ENCODE peak calls at places on chromosomes 12 and 14, in ten cellular contexts. C, U, Y, T, I, B, Z, P, N and Q are unnamed samples.

GRCh38 chr12:66269757-66270383 is 32.4 kb upstream of the HELB start:
- DNase-seq in C (peak), U (no peak), Y (no peak), T (peak), I (peak), B (peak), Z (no peak), P (peak), N (peak), Q (peak)

GRCh38 chr14:91327201-91327600 is 82.7 kb upstream of the GPR68 start:
- DNase-seq in C (no peak), U (peak), Y (no peak), T (no peak), I (no peak), B (no peak), Z (no peak), P (no peak), N (no peak), Q (no peak)

GRCh38 chr12:82765971-82766705 is 79.4 kb downstream of the TMTC2 start:
- DNase-seq in C (peak), U (no peak), Y (no peak), T (peak), I (no peak), B (no peak), Z (no peak), P (no peak), N (no peak), Q (no peak)

GRCh38 chr12:128938886-128939285 is 85.6 kb downstream of the GLT1D1 start:
- DNase-seq in C (no peak), U (no peak), Y (no peak), T (no peak), I (peak), B (no peak), Z (no peak), P (no peak), N (no peak), Q (no peak)

GRCh38 chr14:85124896-85125295 is 405.0 kb upstream of the FLRT2 start:
- DNase-seq in C (no peak), U (no peak), Y (no peak), T (peak), I (no peak), B (no peak), Z (no peak), P (no peak), N (no peak), Q (no peak)

GRCh38 chr14:28656704-28657255 is 109.8 kb upstream of the FOXG1 start:
- DNase-seq in C (no peak), U (no peak), Y (no peak), T (peak), I (peak), B (no peak), Z (no peak), P (peak), N (no peak), Q (no peak)

GRCh38 chr12:49098035-49098451 is 3.4 kb upstream of the DHH start:
- DNase-seq in C (peak), U (peak), Y (peak), T (no peak), I (no peak), B (no peak), Z (no peak), P (no peak), N (peak), Q (no peak)

GRCh38 chr14:99407416-99407815 is 73.2 kb downstream of the SETD3 start:
- DNase-seq in C (no peak), U (no peak), Y (no peak), T (no peak), I (no peak), B (no peak), Z (no peak), P (no peak), N (no peak), Q (no peak)

GRCh38 chr14:75361751-75362433 is 65.9 kb upstream of the JDP2 start:
- DNase-seq in C (peak), U (peak), Y (no peak), T (no peak), I (no peak), B (peak), Z (no peak), P (no peak), N (peak), Q (no peak)

GRCh38 chr12:107544947-107545346 is 140.7 kb upstream of the PWP1 start:
- DNase-seq in C (no peak), U (no peak), Y (no peak), T (no peak), I (no peak), B (peak), Z (no peak), P (no peak), N (no peak), Q (no peak)

GRCh38 chr14:70149766-70150165 is 39.0 kb downstream of the SLC8A3 start:
- DNase-seq in C (no peak), U (no peak), Y (no peak), T (no peak), I (no peak), B (no peak), Z (no peak), P (no peak), N (no peak), Q (no peak)

GRCh38 chr12:13094349-13094748 is 9.1 kb downstream of the GSG1 start:
- DNase-seq in C (peak), U (no peak), Y (no peak), T (peak), I (peak), B (peak), Z (peak), P (no peak), N (peak), Q (no peak)

GRCh38 chr12:93722757-93723567 is 45.8 kb downstream of the CRADD start:
- DNase-seq in C (peak), U (no peak), Y (no peak), T (peak), I (peak), B (no peak), Z (peak), P (no peak), N (peak), Q (no peak)

GRCh38 chr12:88310666-88311065 is 168.6 kb downstream of the TMTC3 start:
- DNase-seq in C (no peak), U (no peak), Y (no peak), T (no peak), I (no peak), B (peak), Z (no peak), P (no peak), N (peak), Q (no peak)

GRCh38 chr14:99946652-99947489 is 118.4 kb upstream of the EVL start:
- DNase-seq in C (no peak), U (no peak), Y (peak), T (no peak), I (peak), B (no peak), Z (peak), P (no peak), N (peak), Q (peak)

GRCh38 chr14:55731881-55732498 is 152.0 kb downstream of the KTN1 start:
- DNase-seq in C (peak), U (no peak), Y (peak), T (no peak), I (no peak), B (peak), Z (no peak), P (no peak), N (peak), Q (no peak)